ENCODE peak calls at places on chromosomes 12 and 14, in eight cellular contexts. I, B, D, L, A, G, V and T are unnamed samples.
A peak's percentile ranks its signal among the peaks of the same experiment; 100 is the strongest.

GRCh38 chr14:60090864-60091519 is 731 bp upstream of the PCNX4 start:
- DNase-seq in L (no peak), D (no peak), A (peak; percentile 73), I (peak; percentile 13), B (peak; percentile 82), V (no peak), G (peak; percentile 45), T (peak; percentile 49)

GRCh38 chr12:108850854-108851573 is 6.4 kb downstream of the SSH1 start:
- DNase-seq in I (no peak), G (peak; percentile 68), D (no peak), A (no peak), B (peak; percentile 81), L (no peak), V (no peak), T (peak; percentile 76)

GRCh38 chr12:46921048-46921753 is 95.4 kb upstream of the SLC38A4 start:
- DNase-seq in L (peak; percentile 40), V (peak; percentile 20), I (no peak), G (no peak), D (no peak), A (no peak), B (peak; percentile 72), T (no peak)

GRCh38 chr14:75399819-75400678 is 27.8 kb upstream of the JDP2 start:
- DNase-seq in G (peak; percentile 92), I (no peak), A (no peak), V (no peak), D (no peak), L (peak; percentile 68), B (peak; percentile 12), T (peak; percentile 16)

GRCh38 chr12:25648460-25648859 is 95.4 kb upstream of the LMNTD1 start:
- DNase-seq in B (peak; percentile 86), D (no peak), A (peak; percentile 62), V (no peak), G (peak; percentile 48), I (no peak), L (no peak), T (peak; percentile 48)

GRCh38 chr14:53325176-53325806 is 172.2 kb upstream of the DDHD1 start:
- DNase-seq in L (no peak), G (no peak), D (no peak), V (no peak), A (peak; percentile 30), B (no peak), I (no peak), T (no peak)

GRCh38 chr12:53757095-53757770 is 5.5 kb upstream of the CISTR start:
- DNase-seq in B (peak; percentile 47), L (no peak), V (peak; percentile 44), D (peak; percentile 67), A (peak; percentile 78), I (peak; percentile 66), G (peak; percentile 86), T (no peak)

GRCh38 chr12:24895612-24896011 is 53.3 kb downstream of the BCAT1 start:
- DNase-seq in L (no peak), I (no peak), A (no peak), G (no peak), V (no peak), B (peak; percentile 51), D (no peak), T (no peak)

GRCh38 chr12:94815958-94816357 is 165.6 kb upstream of the TMCC3 start:
- DNase-seq in B (no peak), D (no peak), A (no peak), V (no peak), G (no peak), L (no peak), I (no peak), T (no peak)

GRCh38 chr14:35292770-35293561 is 784 bp downstream of the PSMA6 start:
- DNase-seq in B (peak; percentile 30), A (no peak), L (no peak), V (no peak), G (no peak), D (no peak), I (no peak), T (no peak)

GRCh38 chr14:52551696-52552062 is 626 bp downstream of the TXNDC16 start:
- DNase-seq in L (no peak), A (peak; percentile 42), B (peak; percentile 52), G (no peak), V (peak; percentile 32), D (no peak), I (peak; percentile 2), T (no peak)

GRCh38 chr12:98736352-98737326 is 91.5 kb downstream of the APAF1 start:
- DNase-seq in V (peak; percentile 66), L (no peak), G (no peak), A (no peak), D (no peak), B (no peak), I (no peak), T (no peak)

GRCh38 chr12:110004598-110004997 is 5.4 kb downstream of the ANKRD13A start:
- DNase-seq in B (no peak), L (no peak), A (no peak), D (no peak), I (no peak), G (no peak), V (no peak), T (no peak)

DNA sequence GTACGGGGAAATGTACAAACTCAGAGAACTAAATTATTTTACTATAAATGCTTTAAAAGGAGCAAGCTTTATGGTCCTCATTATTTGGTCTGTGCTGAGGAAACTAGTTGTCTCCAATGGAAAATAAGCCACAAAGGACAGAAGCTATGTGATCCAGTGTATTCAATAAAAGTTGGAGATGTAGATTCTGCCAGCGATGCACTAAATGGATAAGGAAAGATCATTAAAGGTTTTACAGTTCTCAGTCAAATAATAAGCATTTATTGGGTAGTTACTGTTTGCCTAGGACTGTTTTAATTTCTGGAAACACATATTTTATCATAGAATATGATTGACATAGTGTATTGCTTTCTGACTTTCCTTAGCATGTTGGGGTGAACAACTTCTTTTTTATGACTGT is 458.9 kb upstream of the STXBP6 start:
- DNase-seq in V (no peak), L (no peak), I (no peak), D (no peak), A (no peak), G (no peak), B (no peak), T (no peak)
- H3K4me3 ChIP-seq in V (no peak overlapping the region), L (no peak overlapping the region), I (no peak overlapping the region), D (no peak overlapping the region), A (no peak overlapping the region), G (no peak overlapping the region), B (no peak overlapping the region), T (no peak overlapping the region)

GRCh38 chr12:12898911-12899511 is 7.6 kb downstream of the GPRC5A start:
- DNase-seq in G (no peak), L (no peak), A (no peak), D (no peak), V (no peak), I (no peak), B (no peak), T (no peak)

GRCh38 chr12:12898136-12898712 is 6.9 kb downstream of the GPRC5A start:
- DNase-seq in G (no peak), D (no peak), A (no peak), V (no peak), L (no peak), I (no peak), B (no peak), T (no peak)

GRCh38 chr12:12900786-12901157 is 9.4 kb downstream of the GPRC5A start:
- DNase-seq in L (no peak), A (no peak), I (no peak), B (no peak), G (no peak), D (no peak), V (no peak), T (no peak)

GRCh38 chr12:12901158-12901791 is 9.9 kb downstream of the GPRC5A start:
- DNase-seq in L (peak; percentile 74), A (no peak), G (no peak), B (peak; percentile 87), I (no peak), V (peak; percentile 37), D (no peak), T (peak; percentile 88)

GRCh38 chr12:12899530-12900380 is 8.4 kb downstream of the GPRC5A start:
- DNase-seq in D (no peak), G (no peak), I (no peak), L (peak; percentile 83), V (no peak), A (no peak), B (peak; percentile 94), T (peak; percentile 92)
- H3K4me3 ChIP-seq in D (no peak overlapping the region), G (peak overlapping the region; percentile 22), I (no peak overlapping the region), L (no peak overlapping the region), V (no peak overlapping the region), A (no peak overlapping the region), B (no peak overlapping the region), T (no peak overlapping the region)

GRCh38 chr14:96257056-96257455 is 1.0 kb downstream of the BDKRB1 start:
- DNase-seq in L (no peak), A (no peak), G (no peak), B (no peak), V (no peak), I (no peak), D (no peak), T (no peak)

GRCh38 chr14:96255501-96256366 is at the start of gene BDKRB1:
- DNase-seq in B (peak; percentile 32), I (no peak), G (no peak), L (no peak), D (no peak), A (no peak), V (no peak), T (no peak)

GRCh38 chr14:96254696-96255095 is 1.3 kb upstream of the BDKRB1 start:
- DNase-seq in I (no peak), B (no peak), G (no peak), D (no peak), V (no peak), A (no peak), L (no peak), T (no peak)

GRCh38 chr14:96257900-96258299 is 1.9 kb downstream of the BDKRB1 start:
- DNase-seq in V (no peak), A (no peak), L (no peak), I (no peak), G (no peak), B (no peak), D (no peak), T (no peak)

GRCh38 chr14:96256420-96256819 is 410 bp downstream of the BDKRB1 start:
- DNase-seq in B (no peak), D (no peak), L (no peak), A (no peak), G (no peak), V (no peak), I (no peak), T (no peak)
- H3K4me3 ChIP-seq in B (no peak overlapping the region), D (no peak overlapping the region), L (no peak overlapping the region), A (no peak overlapping the region), G (no peak overlapping the region), V (no peak overlapping the region), I (no peak overlapping the region), T (peak overlapping the region; percentile 11)

GRCh38 chr12:127728285-127728684 is 538.7 kb upstream of the TMEM132C start:
- DNase-seq in B (no peak), G (no peak), I (no peak), V (no peak), A (no peak), L (no peak), D (no peak), T (no peak)

GRCh38 chr12:127726928-127727327 is 540.0 kb upstream of the TMEM132C start:
- DNase-seq in I (no peak), L (no peak), D (no peak), V (no peak), A (peak; percentile 17), B (no peak), G (no peak), T (no peak)

GRCh38 chr12:127731657-127732056 is 535.3 kb upstream of the TMEM132C start:
- DNase-seq in B (no peak), L (no peak), G (no peak), D (no peak), V (no peak), I (no peak), A (no peak), T (no peak)

GRCh38 chr12:127729381-127729780 is 537.6 kb upstream of the TMEM132C start:
- DNase-seq in I (no peak), A (no peak), B (peak; percentile 56), L (no peak), D (no peak), G (no peak), V (no peak), T (peak; percentile 15)

GRCh38 chr12:127728729-127729128 is 538.2 kb upstream of the TMEM132C start:
- DNase-seq in G (no peak), D (no peak), L (no peak), A (no peak), V (no peak), B (no peak), I (no peak), T (no peak)
- H3K4me3 ChIP-seq in G (no peak overlapping the region), D (no peak overlapping the region), L (no peak overlapping the region), A (no peak overlapping the region), V (no peak overlapping the region), B (no peak overlapping the region), I (no peak overlapping the region), T (no peak overlapping the region)